ENCODE peak calls at places on chromosomes 12 and 14, in ten cellular contexts. X is right cardiac atrium, Z is GM06990, T is right atrium auricular region, D is heart right ventricle, C is MM.1S, O is esophagus squamous epithelium, W is suprapubic skin, V is IMR-90, G is upper lobe of right lung. Q is an unnamed sample.

GRCh38 chr14:97177016-97177415 is 379.8 kb downstream of the VRK1 start:
- DNase-seq in X (no peak), Z (no peak), T (no peak), D (no peak), C (peak), O (no peak), W (no peak), V (no peak), G (no peak), Q (no peak)

GRCh38 chr12:116277393-116278258 is at the start of gene MED13L:
- DNase-seq in X (peak), Z (peak), T (peak), D (peak), C (peak), O (peak), W (peak), V (peak), G (peak), Q (peak)

GRCh38 chr14:94355191-94355794 is 32.2 kb upstream of the SERPINA6 start:
- DNase-seq in X (peak), Z (peak), T (peak), D (peak), C (no peak), O (no peak), W (peak), V (peak), G (peak), Q (peak)

GRCh38 chr14:54692261-54692861 is 125.4 kb downstream of the SAMD4A start:
- DNase-seq in X (no peak), Z (no peak), T (peak), D (no peak), C (no peak), O (no peak), W (no peak), V (no peak), G (no peak), Q (no peak)

GRCh38 chr12:58309806-58310205 is 368.4 kb downstream of the ATP23 start:
- DNase-seq in X (no peak), Z (no peak), T (no peak), D (no peak), C (no peak), O (no peak), W (no peak), V (no peak), G (no peak), Q (no peak)

GRCh38 chr14:105078294-105078693 is 13.1 kb upstream of the GPR132 start:
- DNase-seq in X (no peak), Z (no peak), T (no peak), D (no peak), C (no peak), O (no peak), W (no peak), V (no peak), G (no peak), Q (no peak)

GRCh38 chr12:29430699-29431044 is 49.7 kb upstream of the ERGIC2 start:
- DNase-seq in X (no peak), Z (no peak), T (no peak), D (no peak), C (no peak), O (no peak), W (no peak), V (no peak), G (no peak), Q (no peak)

GRCh38 chr14:67883717-67884116 is 64.1 kb downstream of the RAD51B start:
- DNase-seq in X (no peak), Z (no peak), T (no peak), D (no peak), C (peak), O (no peak), W (no peak), V (peak), G (no peak), Q (no peak)

GRCh38 chr12:113683566-113683965 is 211.9 kb upstream of the LHX5 start:
- DNase-seq in X (no peak), Z (no peak), T (no peak), D (no peak), C (no peak), O (no peak), W (no peak), V (no peak), G (no peak), Q (no peak)

GRCh38 chr12:26293612-26294011 is 98.2 kb downstream of the SSPN start:
- DNase-seq in X (no peak), Z (no peak), T (no peak), D (no peak), C (no peak), O (no peak), W (no peak), V (no peak), G (no peak), Q (no peak)

GRCh38 chr14:25350802-25351201 is 300.9 kb upstream of the STXBP6 start:
- DNase-seq in X (peak), Z (no peak), T (no peak), D (no peak), C (no peak), O (no peak), W (no peak), V (no peak), G (no peak), Q (no peak)

GRCh38 chr14:20986811-20987210 is 3.0 kb upstream of the METTL17 start:
- DNase-seq in X (no peak), Z (no peak), T (peak), D (no peak), C (no peak), O (no peak), W (no peak), V (peak), G (no peak), Q (peak)

GRCh38 chr12:123530683-123531082 is 2.8 kb downstream of the RILPL1 start:
- DNase-seq in X (no peak), Z (no peak), T (no peak), D (no peak), C (no peak), O (no peak), W (no peak), V (no peak), G (no peak), Q (no peak)

GRCh38 chr14:50373959-50374358 is 22.7 kb downstream of the CDKL1 start:
- DNase-seq in X (no peak), Z (no peak), T (no peak), D (no peak), C (no peak), O (no peak), W (no peak), V (no peak), G (no peak), Q (no peak)

GRCh38 chr14:36844443-36844842 is 182.8 kb downstream of the PAX9 start:
- DNase-seq in X (no peak), Z (no peak), T (no peak), D (no peak), C (no peak), O (no peak), W (no peak), V (no peak), G (no peak), Q (no peak)

GRCh38 chr14:103073367-103073875 is 10.6 kb upstream of the LBHD2 start:
- DNase-seq in X (peak), Z (no peak), T (no peak), D (no peak), C (no peak), O (no peak), W (peak), V (no peak), G (peak), Q (no peak)

GRCh38 chr14:51147183-51147582 is 52.3 kb upstream of the TRIM9 start:
- DNase-seq in X (no peak), Z (no peak), T (no peak), D (no peak), C (no peak), O (no peak), W (no peak), V (no peak), G (no peak), Q (no peak)

GRCh38 chr14:80087411-80087810 is 123.9 kb downstream of the DIO2 start:
- DNase-seq in X (no peak), Z (no peak), T (no peak), D (no peak), C (no peak), O (no peak), W (no peak), V (no peak), G (no peak), Q (no peak)

GRCh38 chr12:120761581-120761980 is 36.0 kb downstream of the ACADS start:
- DNase-seq in X (no peak), Z (no peak), T (no peak), D (no peak), C (no peak), O (no peak), W (no peak), V (peak), G (no peak), Q (peak)

GRCh38 chr12:1830981-1831930 is 10.9 kb downstream of the LRTM2 start:
- DNase-seq in X (peak), Z (no peak), T (no peak), D (peak), C (peak), O (no peak), W (no peak), V (peak), G (peak), Q (peak)

GRCh38 chr14:22227084-22227483 is 361.9 kb downstream of the DAD1 start:
- DNase-seq in X (no peak), Z (no peak), T (no peak), D (no peak), C (no peak), O (no peak), W (no peak), V (no peak), G (no peak), Q (no peak)

GRCh38 chr14:22230517-22230916 is 358.5 kb downstream of the DAD1 start:
- DNase-seq in X (no peak), Z (no peak), T (no peak), D (no peak), C (no peak), O (no peak), W (no peak), V (no peak), G (no peak), Q (no peak)

GRCh38 chr14:22231022-22231421 is 358.0 kb downstream of the DAD1 start:
- DNase-seq in X (no peak), Z (no peak), T (no peak), D (no peak), C (no peak), O (no peak), W (no peak), V (no peak), G (no peak), Q (no peak)

GRCh38 chr14:22232486-22232885 is 356.5 kb downstream of the DAD1 start:
- DNase-seq in X (no peak), Z (no peak), T (no peak), D (no peak), C (no peak), O (no peak), W (no peak), V (no peak), G (no peak), Q (no peak)
- H3K4me3 ChIP-seq in X (no peak), Z (no peak), T (no peak), D (no peak), C (no peak), O (no peak), W (no peak), V (no peak), G (no peak), Q (no peak)

GRCh38 chr14:22551597-22551982 is 37.4 kb downstream of the DAD1 start:
- DNase-seq in X (no peak), Z (no peak), T (no peak), D (no peak), C (no peak), O (no peak), W (no peak), V (no peak), G (no peak), Q (no peak)

GRCh38 chr14:22547948-22548750 is 40.9 kb downstream of the DAD1 start:
- DNase-seq in X (no peak), Z (no peak), T (no peak), D (no peak), C (no peak), O (no peak), W (no peak), V (no peak), G (no peak), Q (no peak)

GRCh38 chr14:22552001-22552826 is 36.8 kb downstream of the DAD1 start:
- DNase-seq in X (no peak), Z (no peak), T (no peak), D (no peak), C (no peak), O (no peak), W (no peak), V (no peak), G (no peak), Q (no peak)

GRCh38 chr14:22549304-22549962 is 39.6 kb downstream of the DAD1 start:
- DNase-seq in X (no peak), Z (no peak), T (no peak), D (no peak), C (no peak), O (no peak), W (no peak), V (no peak), G (no peak), Q (no peak)

GRCh38 chr14:22549981-22550670 is 38.9 kb downstream of the DAD1 start:
- DNase-seq in X (no peak), Z (peak), T (no peak), D (no peak), C (no peak), O (no peak), W (no peak), V (peak), G (no peak), Q (peak)
- H3K4me3 ChIP-seq in X (no peak), Z (no peak), T (no peak), D (no peak), C (no peak), O (no peak), W (no peak), V (no peak), G (no peak), Q (no peak)

GRCh38 chr14:101980700-101981099 is 16.3 kb downstream of the DYNC1H1 start:
- DNase-seq in X (no peak), Z (peak), T (peak), D (no peak), C (no peak), O (no peak), W (no peak), V (peak), G (no peak), Q (peak)
- H3K4me3 ChIP-seq in X (no peak), Z (no peak), T (no peak), D (no peak), C (no peak), O (no peak), W (no peak), V (no peak), G (no peak), Q (no peak)

DNA sequence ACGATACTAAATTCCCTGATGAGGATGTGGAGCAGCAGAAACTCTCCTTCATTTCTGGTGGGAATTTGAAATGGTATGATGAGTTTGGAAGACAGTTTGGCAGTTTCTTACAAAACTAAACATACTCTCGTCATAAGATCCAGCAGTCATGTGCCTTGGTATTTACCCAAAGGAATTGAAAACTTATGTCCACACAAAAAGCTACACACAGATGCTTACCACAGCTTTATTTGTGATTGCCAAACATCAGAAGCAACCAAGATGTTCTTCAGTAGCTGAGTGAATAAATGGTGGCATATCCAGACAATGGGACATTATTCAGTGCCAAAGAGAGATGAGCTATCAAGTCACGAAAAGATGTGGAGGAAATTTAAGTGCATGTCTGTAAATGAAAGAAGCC is 10.7 kb upstream of the APOLD1 start:
- DNase-seq in X (no peak), Z (no peak), T (no peak), D (no peak), C (no peak), O (no peak), W (no peak), V (peak), G (no peak), Q (no peak)
- H3K4me3 ChIP-seq in X (no peak), Z (no peak), T (no peak), D (no peak), C (no peak), O (no peak), W (no peak), V (no peak), G (no peak), Q (no peak)

GRCh38 chr12:96098631-96099030 is 63.2 kb upstream of the LTA4H start:
- DNase-seq in X (no peak), Z (no peak), T (no peak), D (no peak), C (no peak), O (no peak), W (no peak), V (no peak), G (no peak), Q (no peak)

GRCh38 chr12:96099431-96099830 is 64.0 kb upstream of the LTA4H start:
- DNase-seq in X (no peak), Z (no peak), T (no peak), D (no peak), C (no peak), O (no peak), W (no peak), V (no peak), G (no peak), Q (no peak)

GRCh38 chr12:96101806-96102205 is 66.4 kb upstream of the LTA4H start:
- DNase-seq in X (no peak), Z (no peak), T (no peak), D (no peak), C (no peak), O (no peak), W (no peak), V (no peak), G (no peak), Q (no peak)

GRCh38 chr12:96103067-96103650 is 67.8 kb upstream of the LTA4H start:
- DNase-seq in X (peak), Z (no peak), T (no peak), D (peak), C (no peak), O (no peak), W (no peak), V (no peak), G (no peak), Q (no peak)

DNA sequence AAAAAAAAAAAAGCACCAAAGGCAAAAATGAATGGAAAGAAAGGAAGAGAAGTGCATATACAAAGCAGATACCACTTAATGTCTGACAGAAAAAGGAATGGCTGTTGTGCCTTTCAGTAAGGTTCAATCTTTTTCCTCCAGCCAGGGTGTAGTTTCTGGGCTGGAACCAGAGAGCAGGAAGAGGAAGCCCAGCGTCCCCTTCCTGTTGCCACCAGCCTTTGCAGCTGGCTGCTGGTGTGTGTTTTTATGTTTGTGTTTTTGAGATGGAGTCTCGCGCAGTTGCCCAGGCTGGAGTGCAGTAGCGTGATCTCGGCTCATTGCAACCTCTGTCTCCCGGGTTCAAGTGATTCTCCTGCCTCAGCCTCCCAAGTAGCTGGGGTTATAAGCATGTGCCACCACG is 64.6 kb upstream of the LTA4H start:
- DNase-seq in X (no peak), Z (no peak), T (no peak), D (no peak), C (no peak), O (no peak), W (no peak), V (no peak), G (no peak), Q (no peak)
- H3K4me3 ChIP-seq in X (no peak), Z (no peak), T (no peak), D (no peak), C (no peak), O (no peak), W (no peak), V (no peak), G (no peak), Q (no peak)

DNA sequence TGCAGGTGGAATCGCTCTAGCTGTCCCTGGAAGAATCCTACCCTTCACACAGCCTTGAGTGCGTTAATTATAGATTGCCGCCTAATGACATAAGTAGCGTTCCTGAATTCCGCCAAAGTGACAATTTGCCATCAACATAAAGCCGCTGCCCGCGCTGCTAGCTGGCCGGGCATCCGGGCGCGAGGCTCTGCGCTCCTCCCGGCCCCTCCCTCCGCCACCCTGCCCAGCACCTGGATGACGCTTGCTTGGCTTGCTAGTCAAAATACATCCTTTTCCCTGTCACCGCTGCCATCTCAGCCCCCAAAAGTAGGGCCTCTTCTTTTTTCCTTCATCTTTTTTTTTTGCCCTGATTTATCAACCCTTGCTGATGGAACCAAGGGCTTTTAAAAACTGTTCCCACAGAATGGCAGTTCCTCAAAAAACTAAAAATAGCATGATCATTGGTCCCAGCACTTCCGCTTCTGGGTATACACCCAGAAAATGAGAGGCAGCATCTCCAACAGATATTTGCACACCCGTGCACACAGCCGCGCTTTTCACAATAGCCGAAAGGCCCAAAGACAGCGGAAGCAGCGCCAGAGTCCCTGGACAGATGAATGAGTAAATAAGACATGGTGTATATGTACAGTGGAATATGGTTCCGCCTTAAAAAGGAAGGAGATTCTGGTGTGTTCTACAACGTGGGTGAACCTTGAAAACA is 235.3 kb downstream of the BCL11B start:
- DNase-seq in X (peak), Z (no peak), T (no peak), D (peak), C (no peak), O (no peak), W (no peak), V (no peak), G (no peak), Q (no peak)
- H3K4me3 ChIP-seq in X (no peak), Z (no peak), T (no peak), D (no peak), C (no peak), O (no peak), W (peak), V (no peak), G (peak), Q (no peak)

GRCh38 chr12:6604254-6605029 is 2.7 kb downstream of the CHD4 start:
- DNase-seq in X (no peak), Z (no peak), T (no peak), D (no peak), C (no peak), O (no peak), W (no peak), V (no peak), G (no peak), Q (no peak)
- H3K4me3 ChIP-seq in X (peak), Z (peak), T (peak), D (peak), C (peak), O (peak), W (peak), V (peak), G (peak), Q (peak)

DNA sequence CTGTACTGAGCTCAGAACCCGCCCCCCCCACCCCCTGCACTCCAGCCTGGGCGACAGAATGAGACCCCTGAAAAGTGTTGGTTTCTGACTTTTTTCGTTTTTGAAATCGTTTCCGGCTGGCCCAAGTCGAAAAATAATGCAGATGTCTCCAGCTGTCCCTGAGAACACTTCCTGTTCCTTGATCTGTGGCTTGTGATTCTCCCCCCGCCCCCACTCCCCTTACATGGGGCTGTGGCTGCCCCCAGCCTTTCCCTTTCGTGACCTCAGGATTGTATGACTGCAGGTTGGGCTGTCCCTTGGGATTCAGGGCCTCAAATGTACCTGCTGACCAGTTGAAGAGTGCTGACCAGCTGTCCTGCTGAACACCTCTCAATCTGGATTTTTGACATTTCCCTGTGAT is 34.1 kb downstream of the NOC4L start:
- DNase-seq in X (no peak), Z (no peak), T (no peak), D (no peak), C (no peak), O (no peak), W (no peak), V (no peak), G (no peak), Q (no peak)
- H3K4me3 ChIP-seq in X (no peak), Z (no peak), T (no peak), D (no peak), C (no peak), O (no peak), W (no peak), V (no peak), G (no peak), Q (no peak)